ENCODE peak calls at places on chromosomes 16 and 17, in four cellular contexts. One of them, this sample, is unnamed. For H3K9me3, the result is how much of the 10 kb centered on the place peaks cover.

GRCh38 chr16:74743668-74744299 is 30.8 kb downstream of the FA2H start:
- DNase-seq in cardiac muscle cell: no peak
- DNase-seq in fibroblast of lung: peak
- DNase-seq in tibial artery: no peak
- DNase-seq in this sample: no peak

GRCh38 chr16:681746-682427 is 1.7 kb downstream of the STUB1 start:
- DNase-seq in cardiac muscle cell: no peak
- DNase-seq in fibroblast of lung: peak
- DNase-seq in tibial artery: no peak
- DNase-seq in this sample: no peak

GRCh38 chr16:11079657-11080187 is 135.4 kb downstream of the CLEC16A start:
- DNase-seq in cardiac muscle cell: no peak
- DNase-seq in fibroblast of lung: peak
- DNase-seq in tibial artery: peak
- DNase-seq in this sample: no peak

GRCh38 chr17:17491546-17491988 is 4.6 kb downstream of the RASD1 start:
- DNase-seq in cardiac muscle cell: no peak
- DNase-seq in fibroblast of lung: no peak
- DNase-seq in tibial artery: peak
- DNase-seq in this sample: no peak

GRCh38 chr17:56653877-56654276 is 60.4 kb downstream of the NOG start:
- DNase-seq in cardiac muscle cell: peak
- DNase-seq in fibroblast of lung: peak
- DNase-seq in tibial artery: no peak
- DNase-seq in this sample: peak

GRCh38 chr17:5000237-5000639 is 2.5 kb downstream of the KIF1C start:
- DNase-seq in cardiac muscle cell: peak
- DNase-seq in fibroblast of lung: no peak
- DNase-seq in tibial artery: peak
- DNase-seq in this sample: no peak

GRCh38 chr16:27350006-27350405 is 36.2 kb downstream of the IL4R start:
- DNase-seq in cardiac muscle cell: no peak
- DNase-seq in fibroblast of lung: no peak
- DNase-seq in tibial artery: no peak
- DNase-seq in this sample: no peak

GRCh38 chr17:80068301-80069160 is 32.1 kb downstream of the CCDC40 start:
- DNase-seq in cardiac muscle cell: no peak
- DNase-seq in fibroblast of lung: peak
- DNase-seq in tibial artery: no peak
- DNase-seq in this sample: no peak

GRCh38 chr17:44209786-44210341 is 9.6 kb downstream of the UBTF start:
- DNase-seq in cardiac muscle cell: no peak
- DNase-seq in fibroblast of lung: no peak
- DNase-seq in tibial artery: no peak
- DNase-seq in this sample: no peak

GRCh38 chr17:80380068-80381061 is 34.6 kb upstream of the ENDOV start:
- DNase-seq in cardiac muscle cell: no peak
- DNase-seq in fibroblast of lung: no peak
- DNase-seq in tibial artery: no peak
- DNase-seq in this sample: no peak

GRCh38 chr16:67672739-67673662 is 6.4 kb downstream of the C16orf86 start:
- DNase-seq in cardiac muscle cell: peak
- DNase-seq in fibroblast of lung: peak
- DNase-seq in tibial artery: no peak
- DNase-seq in this sample: peak

GRCh38 chr16:26623442-26623841 is 443.3 kb upstream of the C16orf82 start:
- DNase-seq in cardiac muscle cell: no peak
- DNase-seq in fibroblast of lung: no peak
- DNase-seq in tibial artery: no peak
- DNase-seq in this sample: no peak

GRCh38 chr16:88685156-88686061 is 898 bp downstream of the SNAI3 start:
- DNase-seq in cardiac muscle cell: no peak
- DNase-seq in fibroblast of lung: peak
- DNase-seq in tibial artery: no peak
- DNase-seq in this sample: no peak

GRCh38 chr17:74362811-74363498 is 1.3 kb upstream of the BTBD17 start:
- DNase-seq in cardiac muscle cell: no peak
- DNase-seq in fibroblast of lung: no peak
- DNase-seq in tibial artery: no peak
- DNase-seq in this sample: no peak

GRCh38 chr17:18920911-18921441 is 31.0 kb upstream of the SLC5A10 start:
- DNase-seq in cardiac muscle cell: peak
- DNase-seq in fibroblast of lung: no peak
- DNase-seq in tibial artery: no peak
- DNase-seq in this sample: no peak

GRCh38 chr17:80984749-80985148 is 6.9 kb upstream of the CHMP6 start:
- DNase-seq in cardiac muscle cell: peak
- DNase-seq in fibroblast of lung: peak
- DNase-seq in tibial artery: peak
- DNase-seq in this sample: no peak

GRCh38 chr17:3557768-3558583 is at the start of gene TRPV3:
- DNase-seq in cardiac muscle cell: no peak
- DNase-seq in fibroblast of lung: no peak
- DNase-seq in tibial artery: no peak
- DNase-seq in this sample: peak

GRCh38 chr17:58081641-58082340 is 1.4 kb upstream of the DYNLL2 start:
- DNase-seq in cardiac muscle cell: no peak
- DNase-seq in fibroblast of lung: no peak
- DNase-seq in tibial artery: no peak
- DNase-seq in this sample: no peak

GRCh38 chr17:78884148-78884870 is 18.7 kb downstream of the CEP295NL start:
- DNase-seq in cardiac muscle cell: no peak
- DNase-seq in fibroblast of lung: no peak
- DNase-seq in tibial artery: peak
- DNase-seq in this sample: no peak

GRCh38 chr17:50686494-50687199 is 21.1 kb downstream of the ANKRD40 start:
- DNase-seq in cardiac muscle cell: no peak
- DNase-seq in fibroblast of lung: peak
- DNase-seq in tibial artery: peak
- DNase-seq in this sample: no peak

GRCh38 chr16:30927789-30928378 is 4.5 kb downstream of the FBXL19 start:
- DNase-seq in cardiac muscle cell: peak
- DNase-seq in fibroblast of lung: peak
- DNase-seq in tibial artery: no peak
- DNase-seq in this sample: no peak

GRCh38 chr17:2723997-2724782 is 12.6 kb upstream of the CLUH start:
- DNase-seq in cardiac muscle cell: no peak
- DNase-seq in fibroblast of lung: no peak
- DNase-seq in tibial artery: no peak
- DNase-seq in this sample: no peak

GRCh38 chr16:29961127-29961478 is 776 bp upstream of the TMEM219 start:
- DNase-seq in cardiac muscle cell: no peak
- DNase-seq in fibroblast of lung: no peak
- DNase-seq in tibial artery: peak
- DNase-seq in this sample: no peak

GRCh38 chr17:489758-490329 is 137.2 kb upstream of the RPH3AL start:
- DNase-seq in cardiac muscle cell: peak
- DNase-seq in fibroblast of lung: peak
- DNase-seq in tibial artery: no peak
- DNase-seq in this sample: peak

GRCh38 chr16:86609661-86610060 is 31.3 kb downstream of the FOXL1 start:
- DNase-seq in cardiac muscle cell: no peak
- DNase-seq in fibroblast of lung: no peak
- DNase-seq in tibial artery: no peak
- DNase-seq in this sample: no peak

GRCh38 chr16:88437367-88437964 is 15.6 kb upstream of the ZFPM1 start:
- DNase-seq in cardiac muscle cell: peak
- DNase-seq in fibroblast of lung: peak
- DNase-seq in tibial artery: no peak
- DNase-seq in this sample: peak

GRCh38 chr16:49356728-49357488 is 16.7 kb upstream of the C16orf78 start:
- DNase-seq in cardiac muscle cell: no peak
- DNase-seq in fibroblast of lung: no peak
- DNase-seq in tibial artery: no peak
- DNase-seq in this sample: no peak

GRCh38 chr16:20613471-20613887 is 37.3 kb upstream of the ACSM2B start:
- DNase-seq in cardiac muscle cell: no peak
- DNase-seq in fibroblast of lung: no peak
- DNase-seq in tibial artery: no peak
- DNase-seq in this sample: no peak

GRCh38 chr17:31621566-31621965 is 230.1 kb downstream of the RAB11FIP4 start:
- DNase-seq in cardiac muscle cell: no peak
- DNase-seq in fibroblast of lung: no peak
- DNase-seq in tibial artery: no peak
- DNase-seq in this sample: no peak
- H3K9me3 ChIP-seq in cardiac muscle cell: under half
- H3K9me3 ChIP-seq in fibroblast of lung: under half
- H3K9me3 ChIP-seq in tibial artery: under half
- H3K9me3 ChIP-seq in this sample: under half

DNA sequence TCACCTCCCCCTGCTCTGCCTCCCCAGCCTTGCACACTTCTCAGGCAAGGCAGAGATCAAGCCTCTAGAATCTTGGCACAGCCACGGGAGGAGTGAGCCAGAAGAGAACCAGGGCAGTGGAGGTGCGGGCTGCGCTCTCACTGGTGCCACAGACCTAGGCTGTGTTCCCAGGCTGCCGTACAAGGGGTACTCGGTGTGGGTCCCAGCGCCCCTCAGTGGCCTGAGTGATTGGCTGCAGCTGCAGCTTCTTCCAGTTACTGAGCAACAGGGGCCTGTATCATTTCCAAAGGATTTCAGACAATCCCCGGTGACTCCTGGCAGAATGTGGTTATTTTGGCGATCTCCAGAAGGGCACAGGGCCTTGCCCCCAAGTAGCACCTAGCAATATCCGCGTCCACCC is 1852.1 kb downstream of the TP53TG3F start:
- DNase-seq in cardiac muscle cell: no peak
- DNase-seq in fibroblast of lung: no peak
- DNase-seq in tibial artery: no peak
- DNase-seq in this sample: no peak
- H3K9me3 ChIP-seq in cardiac muscle cell: under half
- H3K9me3 ChIP-seq in fibroblast of lung: under half
- H3K9me3 ChIP-seq in tibial artery: under half
- H3K9me3 ChIP-seq in this sample: under half

GRCh38 chr16:3306078-3306477 is 781 bp downstream of the ZNF75A start:
- DNase-seq in cardiac muscle cell: no peak
- DNase-seq in fibroblast of lung: no peak
- DNase-seq in tibial artery: no peak
- DNase-seq in this sample: no peak

GRCh38 chr16:3305109-3306068 is at the start of the genes TIGD7 and ZNF75A:
- DNase-seq in cardiac muscle cell: peak
- DNase-seq in fibroblast of lung: peak
- DNase-seq in tibial artery: peak
- DNase-seq in this sample: peak

GRCh38 chr16:3304370-3304769 is 860 bp downstream of the TIGD7 start:
- DNase-seq in cardiac muscle cell: no peak
- DNase-seq in fibroblast of lung: peak
- DNase-seq in tibial artery: no peak
- DNase-seq in this sample: no peak
- H3K9me3 ChIP-seq in cardiac muscle cell: under half
- H3K9me3 ChIP-seq in fibroblast of lung: under half
- H3K9me3 ChIP-seq in tibial artery: under half
- H3K9me3 ChIP-seq in this sample: under half

GRCh38 chr17:70916469-70916868 is 747.1 kb downstream of the KCNJ2 start:
- DNase-seq in cardiac muscle cell: no peak
- DNase-seq in fibroblast of lung: no peak
- DNase-seq in tibial artery: no peak
- DNase-seq in this sample: no peak

GRCh38 chr17:70913086-70913485 is 743.8 kb downstream of the KCNJ2 start:
- DNase-seq in cardiac muscle cell: no peak
- DNase-seq in fibroblast of lung: peak
- DNase-seq in tibial artery: no peak
- DNase-seq in this sample: no peak
- H3K9me3 ChIP-seq in cardiac muscle cell: under half
- H3K9me3 ChIP-seq in fibroblast of lung: under half
- H3K9me3 ChIP-seq in tibial artery: under half
- H3K9me3 ChIP-seq in this sample: under half

DNA sequence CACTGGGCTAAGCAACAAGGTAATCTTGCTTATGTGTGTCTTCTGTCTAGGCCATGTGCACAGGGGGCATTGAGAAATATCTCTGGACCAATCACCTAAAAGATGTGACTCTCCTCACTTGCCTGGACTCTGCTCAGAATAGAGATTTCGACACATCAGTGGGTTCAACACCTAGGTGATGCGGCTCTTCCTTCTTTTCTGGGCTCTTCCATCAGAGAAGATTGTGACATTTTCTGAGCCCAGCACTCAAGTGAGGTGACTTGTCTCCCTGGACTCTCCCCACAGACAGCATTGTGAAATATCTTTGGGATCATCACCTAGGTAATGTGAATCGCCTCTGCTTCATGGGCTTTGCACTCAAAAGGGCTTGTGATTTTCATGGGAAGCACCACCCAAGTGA is 1904.1 kb downstream of the TP53TG3F start:
- DNase-seq in cardiac muscle cell: no peak
- DNase-seq in fibroblast of lung: no peak
- DNase-seq in tibial artery: no peak
- DNase-seq in this sample: no peak
- H3K9me3 ChIP-seq in cardiac muscle cell: under half
- H3K9me3 ChIP-seq in fibroblast of lung: under half
- H3K9me3 ChIP-seq in tibial artery: under half
- H3K9me3 ChIP-seq in this sample: under half

GRCh38 chr16:35751191-35751941 is 2292.0 kb downstream of the TP53TG3F start:
- DNase-seq in cardiac muscle cell: no peak
- DNase-seq in fibroblast of lung: no peak
- DNase-seq in tibial artery: no peak
- DNase-seq in this sample: no peak

GRCh38 chr16:35749253-35750141 is 2290.1 kb downstream of the TP53TG3F start:
- DNase-seq in cardiac muscle cell: no peak
- DNase-seq in fibroblast of lung: no peak
- DNase-seq in tibial artery: no peak
- DNase-seq in this sample: no peak

GRCh38 chr16:35748621-35749252 is 2289.3 kb downstream of the TP53TG3F start:
- DNase-seq in cardiac muscle cell: no peak
- DNase-seq in fibroblast of lung: no peak
- DNase-seq in tibial artery: no peak
- DNase-seq in this sample: no peak

GRCh38 chr16:35750701-35751104 is 2291.3 kb downstream of the TP53TG3F start:
- DNase-seq in cardiac muscle cell: no peak
- DNase-seq in fibroblast of lung: no peak
- DNase-seq in tibial artery: no peak
- DNase-seq in this sample: no peak

GRCh38 chr16:35750157-35750689 is 2290.8 kb downstream of the TP53TG3F start:
- DNase-seq in cardiac muscle cell: no peak
- DNase-seq in fibroblast of lung: no peak
- DNase-seq in tibial artery: no peak
- DNase-seq in this sample: no peak
- H3K9me3 ChIP-seq in cardiac muscle cell: under half
- H3K9me3 ChIP-seq in fibroblast of lung: under half
- H3K9me3 ChIP-seq in tibial artery: under half
- H3K9me3 ChIP-seq in this sample: under half

This sample was measured in T-helper 17 cell.